ENCODE peak calls at places on chromosomes 11 and 22, in four cellular contexts. One of them, this sample, is unnamed. For H3K27me3, the result is how much of the 10 kb centered on the place peaks cover.

GRCh38 chr22:43883012-43883661 is 8.7 kb downstream of the PNPLA5 start:
- DNase-seq in mammary epithelial cell: peak
- DNase-seq in body of pancreas: peak
- DNase-seq in suprapubic skin: no peak
- DNase-seq in this sample: peak

GRCh38 chr11:128859563-128860441 is 7.3 kb downstream of the KCNJ1 start:
- DNase-seq in body of pancreas: peak
- DNase-seq in mammary epithelial cell: peak
- DNase-seq in suprapubic skin: no peak
- DNase-seq in this sample: no peak

GRCh38 chr11:68312780-68313573 is 586 bp downstream of the LRP5 start:
- DNase-seq in body of pancreas: no peak
- DNase-seq in mammary epithelial cell: no peak
- DNase-seq in suprapubic skin: no peak
- DNase-seq in this sample: no peak

GRCh38 chr22:28629420-28630184 is 50.0 kb downstream of the TTC28 start:
- DNase-seq in suprapubic skin: no peak
- DNase-seq in body of pancreas: no peak
- DNase-seq in mammary epithelial cell: no peak
- DNase-seq in this sample: no peak

GRCh38 chr22:27310966-27311665 is 490.4 kb downstream of the MN1 start:
- DNase-seq in mammary epithelial cell: no peak
- DNase-seq in suprapubic skin: no peak
- DNase-seq in body of pancreas: no peak
- DNase-seq in this sample: no peak

GRCh38 chr11:35354644-35355043 is 64.7 kb downstream of the SLC1A2 start:
- DNase-seq in suprapubic skin: no peak
- DNase-seq in body of pancreas: no peak
- DNase-seq in mammary epithelial cell: no peak
- DNase-seq in this sample: no peak

GRCh38 chr11:66720223-66720898 is 8.7 kb downstream of the SPTBN2 start:
- DNase-seq in suprapubic skin: no peak
- DNase-seq in mammary epithelial cell: peak
- DNase-seq in body of pancreas: peak
- DNase-seq in this sample: peak

GRCh38 chr11:95652002-95652472 is 137.5 kb downstream of the FAM76B start:
- DNase-seq in body of pancreas: peak
- DNase-seq in suprapubic skin: no peak
- DNase-seq in mammary epithelial cell: no peak
- DNase-seq in this sample: no peak

GRCh38 chr22:40620464-40621046 is 16.0 kb downstream of the MRTFA start:
- DNase-seq in suprapubic skin: no peak
- DNase-seq in mammary epithelial cell: peak
- DNase-seq in body of pancreas: no peak
- DNase-seq in this sample: peak

GRCh38 chr11:129620705-129621104 is 194.9 kb upstream of the TMEM45B start:
- DNase-seq in suprapubic skin: no peak
- DNase-seq in body of pancreas: no peak
- DNase-seq in mammary epithelial cell: peak
- DNase-seq in this sample: no peak

GRCh38 chr22:50302041-50302541 is 5.4 kb downstream of the PLXNB2 start:
- DNase-seq in body of pancreas: peak
- DNase-seq in mammary epithelial cell: peak
- DNase-seq in suprapubic skin: no peak
- DNase-seq in this sample: no peak

GRCh38 chr11:43278302-43278956 is 33.4 kb upstream of the API5 start:
- DNase-seq in suprapubic skin: no peak
- DNase-seq in body of pancreas: no peak
- DNase-seq in mammary epithelial cell: peak
- DNase-seq in this sample: no peak
- TF ChIP-seq CTCF in suprapubic skin: no peak
- TF ChIP-seq CTCF in body of pancreas: peak
- TF ChIP-seq CTCF in mammary epithelial cell: peak
- TF ChIP-seq CTCF in this sample: peak

DNA sequence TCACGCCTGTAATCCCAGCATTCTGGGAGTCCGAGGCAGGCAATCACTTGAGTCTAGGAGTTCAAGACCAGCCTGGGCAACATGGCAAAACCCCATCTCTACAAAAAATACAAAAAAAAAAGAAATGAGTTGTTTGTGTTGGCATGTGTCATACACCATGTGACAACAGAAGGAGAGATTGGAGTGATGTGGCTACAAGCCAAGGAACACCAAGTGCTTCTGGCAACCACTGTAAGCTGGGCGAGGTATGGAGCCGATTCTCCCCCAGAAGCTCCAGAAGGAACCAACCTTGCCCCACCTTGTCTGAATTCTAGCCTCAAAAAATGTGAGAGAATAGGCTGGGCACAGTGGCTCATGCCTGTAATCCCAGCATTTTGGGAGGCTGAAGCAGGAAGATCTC is 39.1 kb upstream of the SLC35C1 start:
- DNase-seq in mammary epithelial cell: no peak
- DNase-seq in body of pancreas: peak
- DNase-seq in suprapubic skin: no peak
- DNase-seq in this sample: no peak
- H3K27me3 ChIP-seq in mammary epithelial cell: under half
- H3K27me3 ChIP-seq in body of pancreas: under half
- H3K27me3 ChIP-seq in suprapubic skin: under half
- H3K27me3 ChIP-seq in this sample: under half

DNA sequence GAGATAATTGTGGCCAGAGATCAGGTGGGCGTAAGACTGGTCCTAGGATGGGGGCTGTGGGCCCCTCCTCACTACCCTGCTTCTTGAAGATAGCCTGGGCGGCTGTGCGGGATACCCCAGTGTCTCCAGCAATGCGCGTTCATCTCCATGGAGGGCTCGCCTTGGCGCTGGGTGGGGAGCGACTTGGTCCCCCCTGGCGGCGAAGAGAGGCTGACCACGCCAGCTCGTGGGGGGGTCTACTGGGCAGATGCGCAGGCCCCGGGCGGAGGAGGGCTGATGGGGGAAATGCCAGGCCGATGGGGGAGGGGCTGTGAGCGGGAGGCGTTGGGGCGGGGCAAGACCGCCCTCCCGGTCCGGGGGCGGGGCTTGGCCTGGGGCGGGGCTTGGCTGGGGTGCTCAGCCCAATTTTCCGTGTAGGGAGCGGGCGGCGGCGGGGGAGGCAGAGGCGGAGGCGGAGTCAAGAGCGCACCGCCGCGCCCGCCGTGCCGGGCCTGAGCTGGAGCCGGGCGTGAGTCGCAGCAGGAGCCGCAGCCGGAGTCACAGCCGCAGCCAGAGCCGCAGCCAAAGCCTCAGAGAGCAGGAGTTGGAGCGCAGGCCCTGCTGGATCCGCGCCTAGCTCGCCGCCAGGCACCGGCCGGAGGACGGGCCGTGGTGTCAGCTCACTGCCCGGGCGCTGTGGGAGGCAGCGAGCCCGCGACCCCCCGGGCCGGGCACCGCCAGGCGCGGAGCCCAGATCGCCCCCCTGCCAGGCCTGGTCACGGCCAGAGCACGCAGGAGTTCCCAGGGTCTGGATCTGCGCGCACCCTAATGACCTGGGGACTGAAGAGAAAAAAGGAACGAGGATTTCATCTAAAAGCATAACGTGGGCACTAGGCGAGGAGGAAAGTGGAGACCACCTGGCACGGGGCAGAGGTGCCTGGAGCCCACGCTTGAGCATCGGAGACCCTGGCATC is at the start of gene SLC35E4:
- DNase-seq in suprapubic skin: peak
- DNase-seq in mammary epithelial cell: peak
- DNase-seq in body of pancreas: peak
- DNase-seq in this sample: peak
- TF ChIP-seq CTCF in suprapubic skin: peak
- TF ChIP-seq CTCF in mammary epithelial cell: no peak
- TF ChIP-seq CTCF in body of pancreas: no peak
- TF ChIP-seq CTCF in this sample: peak

GRCh38 chr11:69772646-69773045 is 2.5 kb downstream of the FGF4 start:
- DNase-seq in mammary epithelial cell: no peak
- DNase-seq in body of pancreas: no peak
- DNase-seq in suprapubic skin: no peak
- DNase-seq in this sample: no peak

GRCh38 chr11:69773626-69774353 is 1.4 kb downstream of the FGF4 start:
- DNase-seq in body of pancreas: no peak
- DNase-seq in suprapubic skin: no peak
- DNase-seq in mammary epithelial cell: no peak
- DNase-seq in this sample: no peak

GRCh38 chr11:69778373-69778772 is 3.2 kb upstream of the FGF4 start:
- DNase-seq in body of pancreas: no peak
- DNase-seq in mammary epithelial cell: no peak
- DNase-seq in suprapubic skin: no peak
- DNase-seq in this sample: no peak

GRCh38 chr11:69774354-69775162 is 583 bp downstream of the FGF4 start:
- DNase-seq in suprapubic skin: no peak
- DNase-seq in mammary epithelial cell: no peak
- DNase-seq in body of pancreas: no peak
- DNase-seq in this sample: no peak

GRCh38 chr11:69775163-69775755 is at the start of gene FGF4:
- DNase-seq in suprapubic skin: no peak
- DNase-seq in body of pancreas: no peak
- DNase-seq in mammary epithelial cell: peak
- DNase-seq in this sample: no peak
- H3K27me3 ChIP-seq in suprapubic skin: half or more
- H3K27me3 ChIP-seq in body of pancreas: under half
- H3K27me3 ChIP-seq in mammary epithelial cell: under half
- H3K27me3 ChIP-seq in this sample: half or more

DNA sequence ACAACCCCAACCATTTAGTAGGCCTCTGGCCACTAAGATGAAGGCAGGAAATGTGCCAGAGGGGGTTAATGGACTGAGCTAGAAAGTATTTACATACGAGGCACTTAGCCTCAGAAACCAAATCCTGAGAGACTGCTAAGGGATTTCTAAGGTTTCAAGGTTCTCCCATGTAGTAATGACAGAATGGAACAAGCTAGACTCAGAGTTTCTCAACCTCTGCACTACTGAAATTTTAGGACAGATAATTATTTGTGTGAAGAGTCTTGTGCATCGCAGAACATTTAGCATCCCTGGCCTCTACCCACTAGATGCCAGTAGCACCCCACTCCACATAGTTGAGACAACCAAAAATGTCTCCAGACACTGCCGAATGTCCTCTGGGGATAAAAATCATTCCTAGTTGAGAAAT is 54.8 kb upstream of the CHRM4 start:
- DNase-seq in body of pancreas: no peak
- DNase-seq in suprapubic skin: no peak
- DNase-seq in mammary epithelial cell: no peak
- DNase-seq in this sample: no peak
- TF ChIP-seq CTCF in body of pancreas: no peak
- TF ChIP-seq CTCF in suprapubic skin: no peak
- TF ChIP-seq CTCF in mammary epithelial cell: no peak
- TF ChIP-seq CTCF in this sample: no peak

This sample was measured in kidney epithelial cell.